ENCODE peak calls at places on chromosome X, in seven cellular contexts. U is Peyer's patch, V is upper lobe of right lung, E is neural crest cell, W is H9, I is pancreas, X is fibroblast of mammary gland. N is an unnamed sample.

GRCh38 chrX:153405426-153405825 is 4.3 kb upstream of the PNMA6E start:
- DNase-seq in U (no peak), V (no peak), E (no peak), W (no peak), I (no peak), X (no peak), N (no peak)

GRCh38 chrX:10602646-10603045 is 17.7 kb downstream of the MID1 start:
- DNase-seq in U (no peak), V (no peak), E (no peak), W (no peak), I (no peak), X (no peak), N (no peak)

GRCh38 chrX:46180258-46180687 is 364.9 kb downstream of the ZNF674 start:
- DNase-seq in U (peak), V (no peak), E (no peak), W (no peak), I (no peak), X (peak), N (no peak)

GRCh38 chrX:39065051-39065871 is 264.0 kb downstream of the MID1IP1 start:
- DNase-seq in U (no peak), V (no peak), E (peak), W (peak), I (no peak), X (no peak), N (no peak)

GRCh38 chrX:28126886-28127285 is 145.6 kb upstream of the DCAF8L1 start:
- DNase-seq in U (no peak), V (no peak), E (no peak), W (no peak), I (no peak), X (no peak), N (no peak)

GRCh38 chrX:19195243-19195610 is 73.0 kb upstream of the ADGRG2 start:
- DNase-seq in U (no peak), V (no peak), E (no peak), W (no peak), I (no peak), X (no peak), N (no peak)

GRCh38 chrX:10048076-10048475 is 80.9 kb downstream of the CLDN34 start:
- DNase-seq in U (no peak), V (no peak), E (peak), W (no peak), I (no peak), X (no peak), N (no peak)

GRCh38 chrX:50579955-50580354 is 109.3 kb upstream of the DGKK start:
- DNase-seq in U (no peak), V (no peak), E (peak), W (peak), I (no peak), X (peak), N (peak)

GRCh38 chrX:97267916-97268680 is 384.4 kb downstream of the RPA4 start:
- DNase-seq in U (no peak), V (no peak), E (no peak), W (no peak), I (no peak), X (peak), N (no peak)

GRCh38 chrX:16148896-16149295 is 18.4 kb upstream of the MAGEB17 start:
- DNase-seq in U (no peak), V (no peak), E (no peak), W (no peak), I (no peak), X (peak), N (no peak)

GRCh38 chrX:44871114-44871645 is 1.8 kb upstream of the KDM6A start:
- DNase-seq in U (peak), V (peak), E (no peak), W (no peak), I (no peak), X (peak), N (peak)

GRCh38 chrX:74349387-74349786 is 45.4 kb downstream of the ZCCHC13 start:
- DNase-seq in U (no peak), V (no peak), E (no peak), W (no peak), I (no peak), X (peak), N (no peak)

GRCh38 chrX:153722704-153723350 is 1.4 kb downstream of the BCAP31 start:
- DNase-seq in U (no peak), V (peak), E (no peak), W (no peak), I (peak), X (peak), N (no peak)

GRCh38 chrX:55524487-55524886 is 34.8 kb upstream of the USP51 start:
- DNase-seq in U (no peak), V (no peak), E (no peak), W (no peak), I (no peak), X (peak), N (no peak)

GRCh38 chrX:130108647-130109428 is 1.5 kb downstream of the ELF4 start:
- DNase-seq in U (peak), V (peak), E (no peak), W (no peak), I (no peak), X (no peak), N (no peak)

GRCh38 chrX:117305168-117305766 is 811.3 kb downstream of the KLHL13 start:
- DNase-seq in U (no peak), V (no peak), E (no peak), W (no peak), I (no peak), X (no peak), N (no peak)

GRCh38 chrX:100745806-100746537 is 14.1 kb upstream of the SYTL4 start:
- DNase-seq in U (no peak), V (no peak), E (no peak), W (no peak), I (no peak), X (peak), N (no peak)

GRCh38 chrX:133335027-133335426 is 80.3 kb downstream of the GPC4 start:
- DNase-seq in U (no peak), V (no peak), E (peak), W (no peak), I (no peak), X (peak), N (peak)

GRCh38 chrX:23525531-23525930 is 141.8 kb upstream of the PRDX4 start:
- DNase-seq in U (no peak), V (no peak), E (no peak), W (no peak), I (no peak), X (no peak), N (no peak)

GRCh38 chrX:69229436-69229835 is 64.2 kb upstream of the PJA1 start:
- DNase-seq in U (no peak), V (no peak), E (no peak), W (no peak), I (no peak), X (peak), N (no peak)

GRCh38 chrX:78165425-78165824 is 26.0 kb upstream of the TAF9B start:
- DNase-seq in U (no peak), V (no peak), E (no peak), W (no peak), I (no peak), X (no peak), N (no peak)

GRCh38 chrX:72568406-72569092 is 4.1 kb downstream of the HDAC8 start:
- DNase-seq in U (no peak), V (no peak), E (no peak), W (no peak), I (no peak), X (peak), N (no peak)

GRCh38 chrX:15447985-15448639 is 45.0 kb downstream of the PIR start:
- DNase-seq in U (no peak), V (no peak), E (no peak), W (no peak), I (no peak), X (peak), N (no peak)

GRCh38 chrX:13285229-13285628 is 34.6 kb downstream of the ATXN3L start:
- DNase-seq in U (no peak), V (no peak), E (no peak), W (no peak), I (no peak), X (peak), N (no peak)

GRCh38 chrX:96445531-96446065 is 239.0 kb upstream of the DIAPH2 start:
- DNase-seq in U (no peak), V (no peak), E (no peak), W (no peak), I (no peak), X (no peak), N (no peak)

GRCh38 chrX:121336831-121337421 is 289.5 kb downstream of the GLUD2 start:
- DNase-seq in U (no peak), V (no peak), E (no peak), W (no peak), I (no peak), X (no peak), N (no peak)

GRCh38 chrX:87900320-87900908 is 382.8 kb downstream of the KLHL4 start:
- DNase-seq in U (no peak), V (no peak), E (no peak), W (no peak), I (no peak), X (no peak), N (no peak)

GRCh38 chrX:93673056-93673868 is at the start of gene NAP1L3:
- DNase-seq in U (peak), V (peak), E (peak), W (peak), I (peak), X (peak), N (peak)

GRCh38 chrX:13803116-13803515 is 13.8 kb downstream of the GPM6B start:
- DNase-seq in U (no peak), V (no peak), E (no peak), W (peak), I (no peak), X (no peak), N (no peak)

GRCh38 chrX:111543212-111543762 is 31.8 kb downstream of the SERTM2 start:
- DNase-seq in U (no peak), V (no peak), E (no peak), W (peak), I (no peak), X (no peak), N (no peak)

GRCh38 chrX:10833299-10834169 is 213.1 kb upstream of the MID1 start:
- DNase-seq in U (peak), V (peak), E (peak), W (peak), I (peak), X (peak), N (peak)

GRCh38 chrX:129576539-129576938 is 36.5 kb downstream of the OCRL start:
- DNase-seq in U (no peak), V (no peak), E (no peak), W (no peak), I (no peak), X (no peak), N (no peak)

GRCh38 chrX:150765237-150765636 is 72.0 kb downstream of the MTMR1 start:
- DNase-seq in U (no peak), V (no peak), E (no peak), W (no peak), I (no peak), X (no peak), N (no peak)
- TF ChIP-seq CTCF in U (no peak), V (no peak), E (no peak), W (no peak), I (no peak), X (no peak), N (no peak)

DNA sequence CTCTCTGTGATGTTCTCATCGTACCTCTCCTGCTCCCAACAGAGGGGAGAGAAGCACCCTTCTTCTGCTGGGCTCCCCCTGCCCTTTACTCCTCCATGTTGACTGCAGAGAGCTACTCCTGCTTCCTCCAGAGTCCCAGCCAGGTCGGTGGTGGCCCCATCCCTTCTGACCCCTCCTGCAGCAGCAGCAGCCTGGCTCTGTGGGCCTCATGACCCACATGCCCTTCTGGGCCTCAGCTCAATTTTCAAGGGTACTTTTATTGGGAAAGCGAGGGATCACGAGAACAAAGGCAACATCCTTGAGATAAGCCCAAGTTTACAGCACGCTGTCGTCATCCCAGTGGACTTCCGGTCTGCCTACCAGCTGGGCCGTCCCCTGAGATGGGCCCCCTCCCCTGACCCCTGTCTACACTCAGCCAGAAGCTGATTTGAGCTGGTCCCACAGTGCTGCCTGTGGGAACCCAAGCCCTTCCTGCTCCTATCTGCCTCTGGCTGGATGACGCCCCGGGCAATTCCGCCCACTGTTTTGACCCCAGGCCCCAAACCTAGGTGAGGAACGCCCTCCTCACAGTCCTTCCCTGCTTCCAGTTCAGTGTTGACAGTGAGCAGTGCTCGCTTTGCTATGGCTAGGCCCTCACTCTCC is 164.3 kb upstream of the BCOR start:
- DNase-seq in U (no peak), V (peak), E (no peak), W (no peak), I (no peak), X (peak), N (peak)
- TF ChIP-seq CTCF in U (no peak), V (no peak), E (no peak), W (no peak), I (no peak), X (no peak), N (no peak)

GRCh38 chrX:24566233-24566632 is 80.9 kb downstream of the PCYT1B start:
- DNase-seq in U (no peak), V (no peak), E (no peak), W (no peak), I (no peak), X (no peak), N (no peak)

GRCh38 chrX:24563291-24564010 is 83.7 kb downstream of the PCYT1B start:
- DNase-seq in U (no peak), V (no peak), E (no peak), W (no peak), I (peak), X (no peak), N (no peak)

DNA sequence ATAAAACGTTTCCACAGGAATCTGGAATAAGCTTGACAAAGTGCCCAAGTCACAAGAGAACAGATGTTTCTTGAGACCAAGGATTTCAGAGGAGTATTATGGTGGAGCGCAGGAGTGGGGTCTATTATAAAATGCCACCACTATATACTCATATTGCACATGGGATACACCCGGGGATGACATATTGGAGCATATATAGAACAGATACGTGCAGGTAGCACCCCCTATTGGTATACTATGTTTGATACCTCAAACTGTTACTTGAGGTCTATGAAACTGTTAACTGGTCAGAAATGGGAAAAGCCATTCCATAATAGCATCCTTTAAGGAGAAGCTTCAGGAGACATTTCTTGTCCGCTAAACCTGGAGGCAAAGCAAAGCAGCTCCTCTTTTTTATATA is 86.0 kb downstream of the PCYT1B start:
- DNase-seq in U (no peak), V (no peak), E (no peak), W (no peak), I (no peak), X (peak), N (no peak)
- TF ChIP-seq CTCF in U (no peak), V (peak), E (no peak), W (peak), I (no peak), X (peak), N (no peak)

GRCh38 chrX:134760671-134761070 is 102.4 kb upstream of the PLAC1 start:
- DNase-seq in U (no peak), V (no peak), E (no peak), W (no peak), I (no peak), X (peak), N (no peak)

GRCh38 chrX:134758652-134759051 is 100.4 kb upstream of the PLAC1 start:
- DNase-seq in U (no peak), V (no peak), E (no peak), W (no peak), I (no peak), X (no peak), N (no peak)

GRCh38 chrX:134761788-134762187 is 103.5 kb upstream of the PLAC1 start:
- DNase-seq in U (no peak), V (no peak), E (no peak), W (no peak), I (no peak), X (peak), N (no peak)

GRCh38 chrX:134764202-134764785 is 106.0 kb upstream of the PLAC1 start:
- DNase-seq in U (no peak), V (no peak), E (no peak), W (no peak), I (no peak), X (peak), N (no peak)
- TF ChIP-seq CTCF in U (peak), V (no peak), E (peak), W (peak), I (no peak), X (peak), N (no peak)

DNA sequence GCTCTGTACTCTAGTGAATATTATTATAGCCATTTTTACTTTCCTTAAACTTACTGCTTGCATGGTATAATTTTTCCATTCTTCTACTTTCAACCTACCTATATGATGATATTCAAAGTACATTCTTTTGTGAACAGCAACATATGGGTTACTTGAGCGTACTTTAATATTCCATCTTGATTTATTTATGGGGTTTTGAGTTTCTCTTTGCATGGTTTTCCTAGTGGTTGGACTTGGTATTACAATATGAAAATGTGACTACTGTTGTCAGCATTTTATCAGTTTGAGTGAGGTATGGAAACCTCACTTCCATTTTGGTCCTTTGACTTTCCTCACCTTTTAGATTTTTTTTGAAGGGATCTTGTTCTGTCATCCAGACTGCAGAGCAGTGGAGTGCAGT is 35.9 kb downstream of the ADGRG4 start:
- DNase-seq in U (no peak), V (no peak), E (no peak), W (no peak), I (no peak), X (peak), N (no peak)
- TF ChIP-seq CTCF in U (peak), V (no peak), E (peak), W (peak), I (no peak), X (peak), N (peak)

DNA sequence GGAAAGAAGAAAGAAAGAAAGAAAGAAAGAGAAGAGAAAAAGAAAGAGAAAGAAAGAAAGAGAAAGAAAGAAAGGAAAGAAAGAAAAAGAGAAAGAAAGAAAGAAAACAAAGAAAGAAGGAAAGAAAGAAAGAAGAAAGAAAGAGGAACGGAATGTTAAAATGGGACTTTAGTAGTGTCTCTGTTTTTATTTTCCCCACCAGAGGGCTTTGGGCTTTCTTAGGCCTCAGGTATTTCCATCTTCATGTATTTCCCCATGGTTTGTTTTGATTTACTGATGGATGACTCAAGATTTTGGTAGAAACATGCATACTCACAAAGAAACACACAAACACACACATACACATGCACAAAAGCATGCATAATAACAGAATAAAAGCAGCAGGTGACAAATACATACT is 181.2 kb downstream of the AFF2 start:
- DNase-seq in U (no peak), V (no peak), E (no peak), W (no peak), I (no peak), X (no peak), N (no peak)
- TF ChIP-seq CTCF in U (no peak), V (no peak), E (peak), W (peak), I (no peak), X (no peak), N (no peak)

GRCh38 chrX:131812847-131813825 is 210.0 kb upstream of the STK26 start:
- DNase-seq in U (no peak), V (no peak), E (no peak), W (no peak), I (no peak), X (peak), N (no peak)
- TF ChIP-seq CTCF in U (peak), V (peak), E (no peak), W (no peak), I (peak), X (peak), N (no peak)

GRCh38 chrX:124401696-124402095 is 55.3 kb downstream of the SH2D1A start:
- DNase-seq in U (no peak), V (no peak), E (no peak), W (no peak), I (no peak), X (no peak), N (no peak)

GRCh38 chrX:124406294-124407013 is 60.1 kb downstream of the SH2D1A start:
- DNase-seq in U (no peak), V (no peak), E (peak), W (no peak), I (no peak), X (peak), N (peak)

DNA sequence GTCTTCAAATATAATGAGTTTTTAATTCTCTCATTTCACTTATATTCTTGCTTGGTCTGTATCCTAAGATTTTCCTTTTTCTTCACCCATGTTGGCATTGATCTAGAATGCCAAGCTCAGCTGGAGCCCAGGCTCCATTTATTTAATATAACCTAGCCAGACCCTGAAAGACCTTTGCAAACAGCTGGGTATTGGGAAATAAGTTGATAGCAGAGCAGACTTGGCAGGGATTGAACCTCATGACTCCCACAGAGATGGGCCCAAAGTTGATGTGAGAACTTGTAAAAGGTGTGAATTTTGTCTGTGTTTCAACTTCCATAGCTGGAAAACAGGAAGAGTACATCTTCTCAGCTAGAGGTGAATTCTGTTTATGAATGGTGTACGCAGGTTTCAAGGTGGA is 59.5 kb downstream of the SH2D1A start:
- DNase-seq in U (no peak), V (no peak), E (no peak), W (no peak), I (no peak), X (no peak), N (no peak)
- TF ChIP-seq CTCF in U (no peak), V (no peak), E (no peak), W (no peak), I (no peak), X (no peak), N (no peak)

DNA sequence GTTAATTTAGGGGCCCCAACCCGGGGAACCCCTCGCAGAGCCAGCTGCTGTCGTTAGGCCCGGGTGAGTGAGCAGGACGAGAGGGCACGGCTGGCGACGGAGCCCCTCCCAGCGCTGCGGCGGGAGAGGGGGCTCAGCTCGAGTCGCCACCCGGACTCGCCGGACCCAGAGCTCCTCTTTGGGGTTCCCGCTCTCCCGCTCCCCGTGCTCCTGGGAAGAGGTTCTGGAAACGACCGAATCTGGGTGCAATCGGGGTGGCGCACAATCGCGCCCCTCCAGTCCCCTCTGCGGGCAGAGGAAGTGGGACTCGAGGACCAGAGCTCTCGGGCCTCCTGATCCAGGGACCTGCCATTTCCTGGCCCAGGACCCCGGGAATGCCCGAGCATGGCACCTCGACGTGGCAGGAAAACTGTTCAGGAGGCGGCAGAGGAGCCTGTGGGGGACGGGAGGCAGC is 37.3 kb upstream of the ARAF start:
- DNase-seq in U (no peak), V (no peak), E (peak), W (no peak), I (peak), X (no peak), N (no peak)
- TF ChIP-seq CTCF in U (no peak), V (no peak), E (no peak), W (no peak), I (no peak), X (no peak), N (no peak)

N was measured in nephron progenitor cell.